ENCODE peak calls at places on chromosomes 16 and 17, in five cellular contexts. H is sigmoid colon; D is stimulated activated naive CD8-positive, alpha-beta T cell treated with anti-CD3 and anti-CD28 coated beads, Interleukin-15, Interleukin-2, amounts not matched to agents 100 U/mL and 50 U/mL, for 24 hours; V is stimulated activated naive CD4-positive, alpha-beta T cell; B is HuH-7.5. O is an unnamed sample.

GRCh38 chr17:67800495-67800928 is 24.8 kb upstream of the BPTF start:
- DNase-seq in D (peak; percentile 66), B (peak; percentile 74), H (peak; percentile 82), V (peak; percentile 18), O (peak; percentile 10)

GRCh38 chr16:15911198-15911597 is 22.8 kb upstream of the CEP20 start:
- DNase-seq in B (no peak), V (no peak), H (no peak), D (no peak), O (no peak)

GRCh38 chr16:68642436-68643064 is 2.6 kb upstream of the CDH3 start:
- DNase-seq in B (no peak), H (no peak), D (no peak), V (no peak), O (peak; percentile 10)

GRCh38 chr16:4487955-4488481 is 11.8 kb downstream of the HMOX2 start:
- DNase-seq in D (no peak), H (no peak), B (no peak), V (peak; percentile 60), O (no peak)

GRCh38 chr16:84048306-84048705 is 5.7 kb upstream of the SLC38A8 start:
- DNase-seq in B (no peak), D (no peak), H (peak; percentile 40), V (no peak), O (no peak)

GRCh38 chr16:55949518-55949917 is 74.3 kb upstream of the CES5A start:
- DNase-seq in D (no peak), B (no peak), V (no peak), H (no peak), O (no peak)

GRCh38 chr16:10995555-10995954 is 51.2 kb downstream of the CLEC16A start:
- DNase-seq in V (no peak), B (no peak), D (no peak), H (no peak), O (no peak)

GRCh38 chr17:2094891-2095535 is 40.1 kb downstream of the HIC1 start:
- DNase-seq in H (peak; percentile 81), V (no peak), B (peak; percentile 65), D (no peak), O (no peak)

GRCh38 chr17:77153487-77153886 is 12.7 kb downstream of the SEC14L1 start:
- DNase-seq in B (no peak), H (no peak), V (no peak), D (no peak), O (no peak)

GRCh38 chr17:55450232-55450631 is 28.6 kb upstream of the MMD start:
- DNase-seq in H (no peak), V (no peak), D (no peak), B (no peak), O (no peak)

GRCh38 chr16:53048139-53048915 is 4.4 kb downstream of the CHD9NB start:
- DNase-seq in H (peak; percentile 17), D (no peak), B (no peak), V (no peak), O (no peak)

GRCh38 chr16:102060-102855 is 24.2 kb downstream of the MPG start:
- DNase-seq in D (no peak), V (no peak), B (no peak), H (peak; percentile 80), O (no peak)

GRCh38 chr17:42456223-42457106 is 2.2 kb upstream of the ATP6V0A1 start:
- DNase-seq in B (no peak), V (peak; percentile 75), D (no peak), H (no peak), O (no peak)

GRCh38 chr16:84735846-84736586 is 36.2 kb downstream of the USP10 start:
- DNase-seq in B (no peak), D (no peak), H (no peak), V (peak; percentile 50), O (peak; percentile 10)

GRCh38 chr17:81132770-81133723 is 32.3 kb upstream of the PVALEF start:
- DNase-seq in V (no peak), H (no peak), B (no peak), D (no peak), O (no peak)

GRCh38 chr17:8941520-8941919 is 24.0 kb downstream of the PIK3R5 start:
- DNase-seq in B (no peak), H (no peak), D (peak; percentile 79), V (peak; percentile 80), O (no peak)

GRCh38 chr17:19672009-19672837 is 23.7 kb downstream of the ALDH3A2 start:
- DNase-seq in H (no peak), D (no peak), V (no peak), B (no peak), O (no peak)

GRCh38 chr16:66484453-66485213 is 57.5 kb downstream of the BEAN1 start:
- DNase-seq in H (no peak), V (no peak), D (no peak), B (no peak), O (no peak)

GRCh38 chr16:11586856-11587642 is at the start of gene LITAF:
- DNase-seq in D (peak; percentile 78), H (peak; percentile 81), V (peak; percentile 54), B (peak; percentile 59), O (peak; percentile 4)

GRCh38 chr17:70366421-70366820 is 197.1 kb downstream of the KCNJ2 start:
- DNase-seq in D (no peak), B (no peak), V (no peak), H (no peak), O (no peak)

GRCh38 chr16:19289805-19290490 is 4.4 kb downstream of the CLEC19A start:
- DNase-seq in H (no peak), D (no peak), B (no peak), V (no peak), O (peak; percentile 20)

GRCh38 chr17:82615084-82616020 is 32.9 kb downstream of the WDR45B start:
- DNase-seq in H (no peak), D (no peak), B (no peak), V (no peak), O (no peak)

GRCh38 chr17:30241051-30241450 is 5.6 kb upstream of the SLC6A4 start:
- DNase-seq in V (no peak), H (no peak), B (no peak), D (no peak), O (no peak)

GRCh38 chr16:4656221-4656620 is 31.6 kb downstream of the MGRN1 start:
- DNase-seq in V (no peak), H (no peak), D (no peak), B (no peak), O (no peak)

GRCh38 chr16:77745972-77746371 is 23.7 kb downstream of the NUDT7 start:
- DNase-seq in D (no peak), B (no peak), H (no peak), V (no peak), O (no peak)

GRCh38 chr16:59164461-59164860 is 430.3 kb upstream of the GOT2 start:
- DNase-seq in D (no peak), H (no peak), B (no peak), V (no peak), O (no peak)

GRCh38 chr16:68529931-68530667 is 9.0 kb upstream of the ZFP90 start:
- DNase-seq in V (peak; percentile 85), H (peak; percentile 94), B (peak; percentile 94), D (peak; percentile 86), O (peak; percentile 82)

GRCh38 chr16:1762879-1763520 is 8.3 kb downstream of the NME3 start:
- DNase-seq in H (no peak), V (no peak), D (no peak), B (no peak), O (no peak)

O was measured in DMS 273 treated with DMSO at 0.1 percent for 48 hours.